ENCODE peak calls at places on chromosomes 16 and 17, in five cellular contexts. One of them, this sample, is unnamed.
A peak's percentile ranks its signal among the peaks of the same experiment; 100 is the strongest.

GRCh38 chr17:32483451-32484019 is 3.3 kb upstream of the CDK5R1 start:
- DNase-seq in endodermal cell: peak; percentile 96
- DNase-seq in PC-9: peak; percentile 53
- DNase-seq in SW 1271: no peak
- DNase-seq in lower lobe of right lung: peak; percentile 53
- DNase-seq in this sample: no peak

GRCh38 chr17:7063518-7064094 is 16.4 kb downstream of the CLEC10A start:
- DNase-seq in lower lobe of right lung: no peak
- DNase-seq in SW 1271: no peak
- DNase-seq in PC-9: no peak
- DNase-seq in endodermal cell: no peak
- DNase-seq in this sample: no peak

GRCh38 chr17:38883592-38884526 is 14.0 kb downstream of the LASP1 start:
- DNase-seq in endodermal cell: peak; percentile 69
- DNase-seq in lower lobe of right lung: no peak
- DNase-seq in PC-9: no peak
- DNase-seq in SW 1271: no peak
- DNase-seq in this sample: no peak

GRCh38 chr16:85354623-85355514 is 242.6 kb upstream of the CIBAR2 start:
- DNase-seq in SW 1271: no peak
- DNase-seq in PC-9: peak; percentile 95
- DNase-seq in endodermal cell: no peak
- DNase-seq in lower lobe of right lung: no peak
- DNase-seq in this sample: no peak

GRCh38 chr17:74862108-74862901 is 2.6 kb upstream of the GRIN2C start:
- DNase-seq in PC-9: no peak
- DNase-seq in endodermal cell: peak; percentile 98
- DNase-seq in lower lobe of right lung: peak; percentile 82
- DNase-seq in SW 1271: no peak
- DNase-seq in this sample: no peak

GRCh38 chr17:15364615-15365014 is 23.2 kb upstream of the TEKT3 start:
- DNase-seq in lower lobe of right lung: no peak
- DNase-seq in PC-9: no peak
- DNase-seq in SW 1271: no peak
- DNase-seq in endodermal cell: no peak
- DNase-seq in this sample: no peak

GRCh38 chr16:27920391-27920891 is 143.1 kb downstream of the GSG1L start:
- DNase-seq in endodermal cell: peak; percentile 91
- DNase-seq in lower lobe of right lung: no peak
- DNase-seq in SW 1271: no peak
- DNase-seq in PC-9: peak; percentile 30
- DNase-seq in this sample: no peak

GRCh38 chr16:71345031-71345430 is 13.5 kb upstream of the CALB2 start:
- DNase-seq in lower lobe of right lung: no peak
- DNase-seq in SW 1271: no peak
- DNase-seq in PC-9: no peak
- DNase-seq in endodermal cell: no peak
- DNase-seq in this sample: no peak

GRCh38 chr17:14923981-14924380 is 341.1 kb downstream of the PMP22 start:
- DNase-seq in SW 1271: no peak
- DNase-seq in endodermal cell: no peak
- DNase-seq in lower lobe of right lung: no peak
- DNase-seq in PC-9: no peak
- DNase-seq in this sample: no peak